ENCODE peak calls at places on chromosomes 6 and 20, in eight cellular contexts. P is tibial nerve, O is right atrium auricular region, C is transverse colon, K is neural progenitor cell, F is pancreas, W is left lung, L is heart left ventricle. D is an unnamed sample.

GRCh38 chr6:44219053-44219814 is 2.5 kb downstream of the MYMX start:
- DNase-seq in P (peak; percentile 69), O (peak; percentile 86), C (peak; percentile 85), K (peak; percentile 96), F (peak; percentile 78), W (peak; percentile 96), L (peak; percentile 94), D (peak; percentile 87)

GRCh38 chr20:32278199-32278643 is 770 bp downstream of the KIF3B start:
- DNase-seq in P (no peak), O (no peak), C (no peak), K (no peak), F (no peak), W (no peak), L (no peak), D (no peak)

GRCh38 chr6:31882344-31882743 is 3.5 kb upstream of the SLC44A4 start:
- DNase-seq in P (no peak), O (no peak), C (no peak), K (no peak), F (no peak), W (no peak), L (no peak), D (no peak)

GRCh38 chr20:23207826-23208555 is 121.9 kb upstream of the CD93 start:
- DNase-seq in P (no peak), O (no peak), C (no peak), K (no peak), F (no peak), W (no peak), L (no peak), D (no peak)

GRCh38 chr20:51831891-51832675 is 29.8 kb upstream of the SALL4 start:
- DNase-seq in P (no peak), O (no peak), C (no peak), K (no peak), F (no peak), W (no peak), L (no peak), D (no peak)

GRCh38 chr6:21537660-21538059 is 55.9 kb upstream of the SOX4 start:
- DNase-seq in P (no peak), O (no peak), C (peak; percentile 61), K (no peak), F (peak; percentile 40), W (no peak), L (no peak), D (no peak)

GRCh38 chr6:161922631-161923119 is 648.8 kb upstream of the AGPAT4 start:
- DNase-seq in P (no peak), O (no peak), C (peak; percentile 67), K (peak; percentile 52), F (peak; percentile 87), W (no peak), L (peak; percentile 59), D (peak; percentile 76)

GRCh38 chr6:158208226-158208807 is 40.2 kb downstream of the GTF2H5 start:
- DNase-seq in P (no peak), O (no peak), C (no peak), K (no peak), F (no peak), W (no peak), L (no peak), D (no peak)

GRCh38 chr6:110105296-110105695 is 74.2 kb downstream of the WASF1 start:
- DNase-seq in P (no peak), O (no peak), C (no peak), K (no peak), F (no peak), W (no peak), L (no peak), D (no peak)

GRCh38 chr20:24648481-24648880 is 179.1 kb downstream of the SYNDIG1 start:
- DNase-seq in P (no peak), O (no peak), C (no peak), K (no peak), F (no peak), W (no peak), L (peak; percentile 37), D (no peak)

GRCh38 chr20:50215917-50216316 is 25.3 kb downstream of the CEBPB start:
- DNase-seq in P (no peak), O (no peak), C (peak; percentile 56), K (no peak), F (no peak), W (no peak), L (no peak), D (no peak)
- H3K4me1 ChIP-seq in P (no peaks in the 10 kb centered on the region), O (peaks cover 6% of the 10 kb centered on the region), C (peaks cover 5% of the 10 kb centered on the region), K (peaks cover 17% of the 10 kb centered on the region), F (peaks cover 13% of the 10 kb centered on the region), W (peaks cover 8% of the 10 kb centered on the region), L (no peaks in the 10 kb centered on the region), D (peaks cover 6% of the 10 kb centered on the region)

GRCh38 chr6:112296694-112297093 is 42.3 kb upstream of the LAMA4 start:
- DNase-seq in P (no peak), O (no peak), C (no peak), K (no peak), F (no peak), W (no peak), L (no peak), D (no peak)

GRCh38 chr6:112300888-112301287 is 46.2 kb upstream of the RFPL4B start:
- DNase-seq in P (no peak), O (no peak), C (no peak), K (no peak), F (no peak), W (no peak), L (no peak), D (no peak)

GRCh38 chr6:112298816-112299281 is 44.5 kb upstream of the LAMA4 start:
- DNase-seq in P (no peak), O (no peak), C (no peak), K (no peak), F (no peak), W (no peak), L (no peak), D (no peak)

GRCh38 chr6:112298021-112298745 is 43.8 kb upstream of the LAMA4 start:
- DNase-seq in P (no peak), O (no peak), C (no peak), K (no peak), F (no peak), W (no peak), L (no peak), D (no peak)

GRCh38 chr6:112296122-112296521 is 41.8 kb upstream of the LAMA4 start:
- DNase-seq in P (no peak), O (no peak), C (no peak), K (peak; percentile 57), F (no peak), W (no peak), L (no peak), D (no peak)
- TF ChIP-seq CTCF in P (no peak), O (no peak), C (no peak), K (peak; percentile 65), F (no peak), W (no peak), L (peak; percentile 32), D (no peak)

GRCh38 chr6:166242888-166243287 is 65.3 kb downstream of the PRR18 start:
- DNase-seq in P (no peak), O (no peak), C (no peak), K (no peak), F (no peak), W (no peak), L (no peak), D (no peak)
- H3K4me1 ChIP-seq in P (no peaks in the 10 kb centered on the region), O (no peaks in the 10 kb centered on the region), C (no peaks in the 10 kb centered on the region), K (peaks cover 10% of the 10 kb centered on the region), F (no peaks in the 10 kb centered on the region), W (no peaks in the 10 kb centered on the region), L (no peaks in the 10 kb centered on the region), D (no peaks in the 10 kb centered on the region)

GRCh38 chr6:163311830-163312229 is 102.7 kb upstream of the QKI start:
- DNase-seq in P (no peak), O (no peak), C (no peak), K (no peak), F (no peak), W (no peak), L (no peak), D (no peak)

GRCh38 chr6:163310096-163310972 is 104.2 kb upstream of the QKI start:
- DNase-seq in P (no peak), O (peak; percentile 42), C (no peak), K (no peak), F (no peak), W (peak; percentile 67), L (no peak), D (no peak)

GRCh38 chr6:163310973-163311383 is 103.5 kb upstream of the QKI start:
- DNase-seq in P (no peak), O (no peak), C (no peak), K (no peak), F (no peak), W (no peak), L (no peak), D (no peak)

GRCh38 chr6:163314791-163315404 is 99.6 kb upstream of the QKI start:
- DNase-seq in P (no peak), O (peak; percentile 42), C (no peak), K (no peak), F (no peak), W (no peak), L (no peak), D (no peak)

DNA sequence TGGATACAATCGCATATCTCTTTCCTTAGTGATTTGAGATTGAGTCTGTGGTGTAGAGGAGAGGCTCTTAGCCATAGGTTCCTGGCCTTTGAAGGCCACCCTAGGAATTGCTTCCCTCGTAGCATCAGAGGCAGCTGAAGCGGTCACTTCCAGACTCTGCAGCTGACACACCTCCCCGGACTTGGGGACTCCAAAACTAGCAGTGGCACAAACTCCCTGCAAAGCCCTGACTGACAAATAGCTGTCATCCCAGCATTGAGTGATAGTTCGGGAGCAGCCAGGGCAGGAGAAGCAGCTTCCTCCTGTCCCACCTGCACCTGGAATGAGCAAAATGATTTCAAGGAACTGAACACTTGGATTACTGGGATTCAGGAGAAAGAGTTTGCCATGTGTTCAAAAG is 100.5 kb upstream of the QKI start:
- DNase-seq in P (no peak), O (peak; percentile 40), C (no peak), K (no peak), F (no peak), W (no peak), L (no peak), D (no peak)
- TF ChIP-seq CTCF in P (no peak), O (no peak), C (no peak), K (no peak), F (no peak), W (no peak), L (no peak), D (no peak)

DNA sequence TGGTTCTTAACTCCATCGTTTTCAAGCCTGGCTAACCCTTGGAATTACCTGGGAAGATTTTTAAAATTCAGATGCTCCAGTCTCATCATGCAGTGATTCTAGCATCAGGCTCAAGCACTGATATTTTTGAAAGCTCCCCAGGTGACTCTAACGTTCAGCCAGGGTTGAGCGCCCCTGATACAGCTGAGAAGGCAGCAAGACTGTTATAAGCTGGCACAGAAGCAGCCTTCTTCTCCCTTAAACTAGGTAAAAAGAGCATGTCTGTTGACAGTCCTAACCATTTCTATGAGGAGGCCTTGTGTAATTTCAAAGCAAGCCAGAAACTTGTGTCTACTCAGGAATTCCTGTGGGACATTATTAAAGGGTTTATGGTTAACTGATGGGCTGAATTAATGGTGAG is 141.8 kb downstream of the PDE7B start:
- DNase-seq in P (no peak), O (no peak), C (no peak), K (no peak), F (no peak), W (no peak), L (no peak), D (no peak)
- H3K4me1 ChIP-seq in P (peaks cover 5% of the 10 kb centered on the region), O (no peaks in the 10 kb centered on the region), C (no peaks in the 10 kb centered on the region), K (no peaks in the 10 kb centered on the region), F (no peaks in the 10 kb centered on the region), W (no peaks in the 10 kb centered on the region), L (peaks cover 3% of the 10 kb centered on the region), D (no peaks in the 10 kb centered on the region)

D was measured in mucosa of descending colon.